ENCODE peak calls at places on chromosomes 4 and X, in ten cellular contexts. U, H, O, N, Y, I, R, J, V and L are unnamed samples.

GRCh38 chr4:26105815-26106699 is 192.0 kb downstream of the SMIM20 start:
- DNase-seq in U (peak), H (peak), O (peak), N (peak), Y (no peak), I (no peak), R (no peak), J (no peak), V (no peak), L (peak)

GRCh38 chr4:61397174-61397573 is 197.0 kb downstream of the ADGRL3 start:
- DNase-seq in U (peak), H (peak), O (peak), N (no peak), Y (no peak), I (no peak), R (no peak), J (no peak), V (no peak), L (peak)

GRCh38 chr4:139700568-139700967 is 34.9 kb downstream of the MGST2 start:
- DNase-seq in U (no peak), H (no peak), O (no peak), N (no peak), Y (no peak), I (no peak), R (no peak), J (no peak), V (no peak), L (no peak)

GRCh38 chr4:55865228-55865806 is 11.9 kb downstream of the EXOC1 start:
- DNase-seq in U (peak), H (peak), O (peak), N (peak), Y (no peak), I (peak), R (no peak), J (no peak), V (no peak), L (peak)

GRCh38 chr4:21752616-21753015 is 196.0 kb downstream of the KCNIP4 start:
- DNase-seq in U (no peak), H (no peak), O (peak), N (no peak), Y (no peak), I (no peak), R (no peak), J (no peak), V (no peak), L (no peak)

GRCh38 chr4:82268050-82268825 is 105.6 kb downstream of the HNRNPD start:
- DNase-seq in U (peak), H (peak), O (peak), N (peak), Y (no peak), I (peak), R (peak), J (no peak), V (peak), L (peak)

GRCh38 chr4:132893787-132894186 is 255.3 kb upstream of the PCDH10 start:
- DNase-seq in U (no peak), H (no peak), O (no peak), N (no peak), Y (no peak), I (peak), R (no peak), J (no peak), V (no peak), L (no peak)

GRCh38 chr4:165326831-165327210 is 648 bp upstream of the MSMO1 start:
- DNase-seq in U (peak), H (no peak), O (peak), N (peak), Y (no peak), I (no peak), R (peak), J (no peak), V (no peak), L (peak)

GRCh38 chr4:138663883-138664282 is 351.7 kb upstream of the NOCT start:
- DNase-seq in U (no peak), H (no peak), O (no peak), N (no peak), Y (no peak), I (no peak), R (no peak), J (no peak), V (no peak), L (no peak)

GRCh38 chrX:150507251-150507856 is 61.1 kb upstream of the MTM1 start:
- DNase-seq in U (no peak), H (peak), O (peak), N (no peak), Y (no peak), I (peak), R (no peak), J (no peak), V (no peak), L (no peak)

GRCh38 chr4:110730318-110730717 is 107.4 kb upstream of the PITX2 start:
- DNase-seq in U (no peak), H (no peak), O (no peak), N (no peak), Y (no peak), I (no peak), R (no peak), J (no peak), V (no peak), L (no peak)

GRCh38 chr4:10582966-10583365 is 101.6 kb downstream of the CLNK start:
- DNase-seq in U (no peak), H (no peak), O (no peak), N (no peak), Y (no peak), I (no peak), R (no peak), J (no peak), V (no peak), L (no peak)

GRCh38 chrX:134891652-134892051 is 99.1 kb upstream of the SMIM10 start:
- DNase-seq in U (peak), H (no peak), O (no peak), N (no peak), Y (no peak), I (no peak), R (no peak), J (no peak), V (no peak), L (no peak)

GRCh38 chrX:118346258-118347094 is 570 bp downstream of the WDR44 start:
- DNase-seq in U (no peak), H (peak), O (no peak), N (peak), Y (peak), I (peak), R (peak), J (peak), V (no peak), L (peak)

GRCh38 chrX:118350221-118350620 is 4.3 kb downstream of the WDR44 start:
- DNase-seq in U (peak), H (no peak), O (peak), N (no peak), Y (no peak), I (peak), R (no peak), J (no peak), V (no peak), L (peak)

GRCh38 chrX:118349188-118349587 is 3.3 kb downstream of the WDR44 start:
- DNase-seq in U (no peak), H (no peak), O (no peak), N (no peak), Y (no peak), I (no peak), R (no peak), J (no peak), V (no peak), L (no peak)

GRCh38 chrX:118347131-118347530 is 1.2 kb downstream of the WDR44 start:
- DNase-seq in U (peak), H (peak), O (peak), N (peak), Y (no peak), I (peak), R (peak), J (no peak), V (no peak), L (peak)

GRCh38 chrX:118348186-118348810 is 2.4 kb downstream of the WDR44 start:
- DNase-seq in U (no peak), H (no peak), O (no peak), N (no peak), Y (no peak), I (no peak), R (no peak), J (no peak), V (no peak), L (no peak)
- H3K4me3 ChIP-seq in U (peak), H (peak), O (peak), N (peak), Y (peak), I (peak), R (peak), J (no peak), V (peak), L (peak)

GRCh38 chrX:55260806-55261205 is 3.9 kb downstream of the PAGE3 start:
- DNase-seq in U (no peak), H (no peak), O (no peak), N (no peak), Y (no peak), I (no peak), R (no peak), J (no peak), V (no peak), L (peak)
- TF ChIP-seq CTCF in U (no peak), H (no peak), O (no peak), N (no peak), Y (no peak), I (no peak), R (no peak), J (no peak), V (no peak), L (no peak)

GRCh38 chrX:3697701-3698279 is 15.7 kb downstream of the PRKX start:
- DNase-seq in U (peak), H (peak), O (peak), N (no peak), Y (no peak), I (peak), R (no peak), J (peak), V (no peak), L (peak)

GRCh38 chrX:3697220-3697684 is 16.2 kb downstream of the PRKX start:
- DNase-seq in U (no peak), H (no peak), O (no peak), N (no peak), Y (no peak), I (no peak), R (no peak), J (no peak), V (no peak), L (peak)

DNA sequence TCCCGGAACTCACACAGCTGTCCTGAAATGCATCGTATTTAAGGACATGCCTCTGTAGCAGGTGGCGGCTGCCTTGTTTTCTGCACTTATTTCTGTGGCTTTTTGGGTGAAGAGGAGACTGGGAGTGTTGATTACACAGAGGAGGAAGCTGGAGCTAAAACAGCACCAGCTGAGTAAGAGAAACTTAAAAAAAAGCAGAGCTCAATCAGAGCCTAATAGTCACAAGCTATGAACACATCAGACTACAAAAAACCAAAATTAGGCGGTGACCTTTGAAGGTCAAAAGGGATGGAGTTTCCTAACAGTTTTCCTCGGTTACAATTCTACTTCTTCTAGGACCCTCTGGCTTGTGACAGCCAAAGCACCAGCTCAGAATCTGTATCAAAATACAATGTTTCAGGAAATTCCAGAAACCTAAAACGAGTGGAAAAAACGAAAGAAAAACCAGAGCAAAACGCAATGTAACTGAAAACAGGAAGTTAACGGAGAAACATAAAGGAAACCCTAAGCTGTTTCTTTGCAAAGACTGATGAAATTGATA is 13.5 kb downstream of the PRKX start:
- DNase-seq in U (peak), H (no peak), O (peak), N (no peak), Y (no peak), I (peak), R (no peak), J (no peak), V (no peak), L (no peak)
- H3K4me3 ChIP-seq in U (peak), H (peak), O (peak), N (no peak), Y (peak), I (peak), R (no peak), J (no peak), V (no peak), L (no peak)

DNA sequence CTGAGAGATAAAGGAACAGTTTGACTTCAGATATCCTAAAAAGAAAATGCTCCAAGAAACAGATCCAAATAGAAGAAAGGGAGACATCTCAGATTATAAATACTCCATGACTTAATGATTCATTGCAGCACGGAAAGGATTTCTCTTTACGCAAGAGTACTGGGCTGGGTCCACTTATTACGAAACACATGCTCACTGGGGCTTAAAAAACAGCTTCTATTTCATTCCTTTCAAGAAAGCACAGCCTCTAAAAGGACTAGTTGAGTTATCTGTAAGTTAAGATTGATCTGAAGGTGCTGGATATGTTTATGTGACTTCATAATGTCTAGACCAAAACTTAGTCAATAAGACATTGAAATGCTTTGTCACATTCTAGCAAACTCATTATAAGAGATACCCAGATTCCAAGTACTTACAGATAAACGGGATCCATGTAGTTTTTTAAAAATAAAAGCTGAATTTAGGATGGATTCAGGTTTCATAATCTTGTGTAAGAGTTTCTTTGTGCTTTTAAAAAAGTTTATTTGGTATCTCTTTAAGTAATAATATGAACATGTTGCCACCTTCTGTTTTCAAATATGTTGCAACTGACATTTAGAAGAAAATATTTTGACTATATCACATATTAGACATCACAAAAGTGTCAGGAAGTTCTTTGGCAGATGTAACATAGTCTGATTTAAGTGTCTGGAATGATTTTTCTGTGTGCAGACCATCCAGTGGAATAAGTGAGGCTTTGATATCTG is 109.5 kb upstream of the MYOZ2 start:
- DNase-seq in U (peak), H (peak), O (peak), N (peak), Y (no peak), I (no peak), R (no peak), J (no peak), V (no peak), L (peak)
- TF ChIP-seq CTCF in U (no peak), H (no peak), O (no peak), N (no peak), Y (no peak), I (no peak), R (no peak), J (no peak), V (no peak), L (no peak)

GRCh38 chrX:139198936-139199335 is 331.6 kb upstream of the F9 start:
- DNase-seq in U (no peak), H (no peak), O (no peak), N (no peak), Y (no peak), I (no peak), R (no peak), J (no peak), V (no peak), L (no peak)

GRCh38 chrX:139196890-139197289 is 333.6 kb upstream of the F9 start:
- DNase-seq in U (no peak), H (no peak), O (no peak), N (peak), Y (no peak), I (no peak), R (no peak), J (no peak), V (no peak), L (no peak)

GRCh38 chrX:139192386-139192961 is 338.1 kb upstream of the F9 start:
- DNase-seq in U (no peak), H (no peak), O (no peak), N (peak), Y (no peak), I (no peak), R (no peak), J (no peak), V (no peak), L (peak)

GRCh38 chrX:139191746-139192385 is 338.7 kb upstream of the F9 start:
- DNase-seq in U (no peak), H (no peak), O (no peak), N (no peak), Y (no peak), I (no peak), R (no peak), J (no peak), V (no peak), L (no peak)

GRCh38 chrX:139194571-139195280 is 335.8 kb upstream of the F9 start:
- DNase-seq in U (no peak), H (no peak), O (no peak), N (peak), Y (no peak), I (no peak), R (peak), J (no peak), V (no peak), L (peak)
- H3K4me3 ChIP-seq in U (no peak), H (peak), O (no peak), N (peak), Y (peak), I (no peak), R (peak), J (peak), V (peak), L (peak)

GRCh38 chrX:145393702-145394235 is 146.5 kb downstream of the SPANXN1 start:
- DNase-seq in U (no peak), H (no peak), O (no peak), N (peak), Y (no peak), I (no peak), R (no peak), J (no peak), V (no peak), L (no peak)
- TF ChIP-seq CTCF in U (peak), H (peak), O (peak), N (peak), Y (no peak), I (no peak), R (no peak), J (no peak), V (no peak), L (peak)

GRCh38 chrX:153649915-153650782 is 3.1 kb downstream of the DUSP9 start:
- DNase-seq in U (no peak), H (no peak), O (no peak), N (no peak), Y (peak), I (no peak), R (no peak), J (no peak), V (no peak), L (no peak)
- H3K4me3 ChIP-seq in U (no peak), H (no peak), O (no peak), N (no peak), Y (no peak), I (no peak), R (no peak), J (no peak), V (no peak), L (no peak)

DNA sequence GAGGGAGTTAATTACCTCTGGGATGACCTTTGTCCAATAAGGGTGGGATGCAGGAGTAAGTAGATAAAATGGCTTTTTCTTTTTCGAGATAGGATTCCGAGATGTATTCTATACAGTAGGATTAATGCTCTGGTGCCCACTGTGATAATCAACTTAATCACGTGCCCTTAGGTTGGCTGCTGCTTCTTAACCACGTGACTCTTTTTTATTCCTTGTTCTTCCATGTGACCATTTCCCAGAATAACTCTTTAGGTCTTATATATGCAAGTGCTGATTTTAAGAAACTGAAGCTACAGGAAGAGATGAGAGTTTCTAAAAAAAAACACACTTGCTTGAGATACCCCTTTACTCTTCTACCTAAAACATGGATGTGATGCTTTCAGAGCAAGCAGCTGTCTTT is 1628.9 kb downstream of the PCDH7 start:
- DNase-seq in U (no peak), H (no peak), O (no peak), N (no peak), Y (no peak), I (no peak), R (no peak), J (no peak), V (no peak), L (no peak)
- TF ChIP-seq CTCF in U (no peak), H (no peak), O (no peak), N (no peak), Y (no peak), I (no peak), R (no peak), J (no peak), V (no peak), L (no peak)

DNA sequence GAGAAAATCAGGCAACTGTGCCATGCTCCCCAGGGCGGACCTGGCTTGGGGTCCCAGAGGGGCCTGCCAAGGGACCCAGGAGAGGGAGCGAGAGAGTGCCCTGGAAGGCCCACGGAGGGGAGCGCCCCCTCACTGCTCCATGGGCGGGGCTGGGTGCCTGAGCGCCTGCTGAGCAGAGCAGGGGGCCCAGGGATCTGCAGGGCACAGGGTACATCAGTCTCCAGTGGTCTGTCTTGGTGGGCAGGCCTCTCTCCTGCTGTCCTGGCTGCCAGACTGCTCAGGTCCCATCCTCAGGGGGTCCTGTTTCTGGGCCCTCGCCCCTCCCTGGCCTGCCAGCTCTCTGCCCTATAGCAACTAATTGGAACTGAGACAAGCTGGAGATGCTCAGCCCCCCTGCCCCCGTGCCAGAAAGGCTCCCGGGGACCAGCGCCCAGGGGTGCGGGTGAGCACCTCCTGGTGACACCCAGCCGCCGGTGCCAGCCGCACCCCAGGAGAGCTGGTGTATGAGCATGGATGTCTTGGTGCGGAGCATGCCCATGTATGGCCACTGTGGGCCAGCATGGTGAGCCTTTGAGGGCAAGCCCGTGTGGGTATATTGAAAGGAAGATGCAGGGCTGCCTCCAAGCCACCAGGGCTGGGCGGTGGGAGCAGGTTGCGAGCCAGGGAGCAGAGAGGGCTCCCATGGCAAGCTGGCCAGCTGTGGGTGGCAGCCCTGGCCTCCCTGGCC is 1.3 kb downstream of the BGN start:
- DNase-seq in U (no peak), H (no peak), O (no peak), N (no peak), Y (no peak), I (no peak), R (no peak), J (no peak), V (no peak), L (no peak)
- H3K4me3 ChIP-seq in U (peak), H (peak), O (peak), N (no peak), Y (peak), I (peak), R (no peak), J (no peak), V (no peak), L (no peak)